ENCODE peak calls at places on chromosomes 5 and 9, in five cellular contexts. M is endothelial cell of umbilical vein, O is SK-N-SH, H is HepG2, P is H1. B is an unnamed sample.

GRCh38 chr9:107141967-107142366 is 141.1 kb upstream of the RAD23B start:
- DNase-seq in M (no peak), O (no peak), H (no peak), P (no peak), B (peak)

GRCh38 chr9:35616681-35617459 is 1.3 kb downstream of the CD72 start:
- DNase-seq in M (peak), O (peak), H (no peak), P (peak), B (no peak)

GRCh38 chr5:173689171-173689676 is 72.8 kb upstream of the BOD1 start:
- DNase-seq in M (peak), O (no peak), H (peak), P (no peak), B (no peak)

GRCh38 chr5:84494453-84494852 is 109.8 kb upstream of the EDIL3 start:
- DNase-seq in M (no peak), O (no peak), H (no peak), P (no peak), B (no peak)

GRCh38 chr5:145479271-145479670 is 355.9 kb downstream of the PRELID2 start:
- DNase-seq in M (peak), O (no peak), H (no peak), P (no peak), B (no peak)

GRCh38 chr5:147690595-147690994 is 91.9 kb downstream of the JAKMIP2 start:
- DNase-seq in M (no peak), O (no peak), H (peak), P (no peak), B (peak)

GRCh38 chr5:56516441-56516840 is 283.3 kb upstream of the ANKRD55 start:
- DNase-seq in M (no peak), O (no peak), H (no peak), P (no peak), B (no peak)

GRCh38 chr5:106959447-106959846 is 711.3 kb downstream of the EFNA5 start:
- DNase-seq in M (peak), O (no peak), H (no peak), P (no peak), B (peak)

GRCh38 chr9:14343948-14344547 is 30.1 kb upstream of the NFIB start:
- DNase-seq in M (peak), O (peak), H (no peak), P (no peak), B (no peak)

GRCh38 chr9:76912631-76913275 is 6.8 kb upstream of the PRUNE2 start:
- DNase-seq in M (no peak), O (no peak), H (no peak), P (no peak), B (peak)

GRCh38 chr5:116935561-116936162 is 361.0 kb upstream of the SEMA6A start:
- DNase-seq in M (no peak), O (no peak), H (no peak), P (no peak), B (no peak)

GRCh38 chr9:97749928-97750327 is 52.8 kb upstream of the XPA start:
- DNase-seq in M (no peak), O (no peak), H (no peak), P (no peak), B (no peak)

GRCh38 chr5:17854901-17855300 is 220.6 kb downstream of the TAF11L14 start:
- DNase-seq in M (no peak), O (no peak), H (no peak), P (no peak), B (no peak)
- H3K4me3 ChIP-seq in M (no peak), O (no peak), H (no peak), P (no peak), B (no peak)

DNA sequence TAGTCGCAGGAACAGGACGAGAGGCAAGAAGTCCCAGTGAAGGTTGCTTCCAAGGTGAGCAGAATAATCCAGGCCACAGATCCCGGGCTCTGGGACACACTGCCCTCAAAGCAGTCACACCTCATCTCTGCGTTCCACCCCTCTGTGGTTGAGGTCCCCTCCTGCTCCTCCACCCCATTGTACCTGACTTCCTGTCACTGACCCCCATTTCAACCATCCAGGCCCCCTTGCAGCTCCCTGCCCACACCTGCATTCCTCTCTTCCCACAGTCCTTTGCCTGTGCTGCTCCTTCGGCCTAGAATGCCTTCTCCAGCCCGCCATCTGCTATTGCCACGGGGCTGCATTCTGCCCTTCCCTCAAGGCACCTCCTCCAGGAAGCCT is 73.5 kb downstream of the PAX5 start:
- DNase-seq in M (no peak), O (no peak), H (no peak), P (peak), B (no peak)
- TF ChIP-seq POLR2AphosphoS5 in M (no peak), O (no peak), H (no peak), P (no peak), B (no peak)

DNA sequence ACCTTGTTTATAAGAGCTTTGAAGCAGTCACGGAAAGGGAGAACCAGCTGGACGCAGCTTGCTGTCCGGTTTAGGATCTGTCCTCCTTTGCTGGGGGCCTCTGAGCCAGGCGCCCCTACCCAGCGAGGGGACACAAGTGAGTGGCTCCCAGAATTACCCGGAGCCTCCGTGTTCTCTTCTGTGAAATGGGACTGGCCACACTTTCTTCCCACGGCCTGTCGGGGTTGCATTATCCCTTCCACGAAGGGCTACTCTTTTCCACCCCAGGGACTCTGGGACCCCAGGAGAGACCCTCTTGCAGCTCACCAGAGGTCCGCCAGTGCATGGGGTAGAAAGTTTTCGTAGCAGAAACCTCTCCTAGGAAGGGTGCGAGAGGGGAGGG is 486 bp upstream of the GBGT1 start:
- DNase-seq in M (no peak), O (no peak), H (no peak), P (no peak), B (no peak)
- H3K9ac ChIP-seq in M (peak), O (no peak), H (no peak), P (no peak), B (no peak)

GRCh38 chr9:128633601-128634000 is 23.0 kb downstream of the DYNC2I2 start:
- DNase-seq in M (no peak), O (peak), H (no peak), P (no peak), B (no peak)
- H3K4me3 ChIP-seq in M (no peak), O (no peak), H (no peak), P (no peak), B (no peak)

GRCh38 chr5:74627511-74628120 is 12.9 kb downstream of the ENC1 start:
- DNase-seq in M (no peak), O (no peak), H (no peak), P (no peak), B (no peak)
- TF ChIP-seq POLR2AphosphoS5 in M (no peak), O (no peak), H (peak), P (no peak), B (no peak)

GRCh38 chr9:131260751-131261452 is 15.4 kb downstream of the FAM78A start:
- DNase-seq in M (no peak), O (no peak), H (no peak), P (no peak), B (no peak)

GRCh38 chr9:131266301-131267229 is 9.7 kb downstream of the FAM78A start:
- DNase-seq in M (no peak), O (no peak), H (no peak), P (no peak), B (no peak)

GRCh38 chr9:131263701-131264100 is 12.6 kb downstream of the FAM78A start:
- DNase-seq in M (no peak), O (no peak), H (no peak), P (peak), B (no peak)

GRCh38 chr9:131262327-131263032 is 13.8 kb downstream of the FAM78A start:
- DNase-seq in M (no peak), O (no peak), H (no peak), P (no peak), B (no peak)

GRCh38 chr9:131264231-131264630 is 12.1 kb downstream of the FAM78A start:
- DNase-seq in M (no peak), O (peak), H (no peak), P (peak), B (no peak)
- H3K9ac ChIP-seq in M (no peak), O (no peak), H (no peak), P (no peak), B (no peak)

GRCh38 chr9:38000735-38001134 is 68.3 kb downstream of the SHB start:
- DNase-seq in M (no peak), O (no peak), H (no peak), P (no peak), B (no peak)
- H3K4me3 ChIP-seq in M (no peak), O (no peak), H (no peak), P (no peak), B (no peak)

DNA sequence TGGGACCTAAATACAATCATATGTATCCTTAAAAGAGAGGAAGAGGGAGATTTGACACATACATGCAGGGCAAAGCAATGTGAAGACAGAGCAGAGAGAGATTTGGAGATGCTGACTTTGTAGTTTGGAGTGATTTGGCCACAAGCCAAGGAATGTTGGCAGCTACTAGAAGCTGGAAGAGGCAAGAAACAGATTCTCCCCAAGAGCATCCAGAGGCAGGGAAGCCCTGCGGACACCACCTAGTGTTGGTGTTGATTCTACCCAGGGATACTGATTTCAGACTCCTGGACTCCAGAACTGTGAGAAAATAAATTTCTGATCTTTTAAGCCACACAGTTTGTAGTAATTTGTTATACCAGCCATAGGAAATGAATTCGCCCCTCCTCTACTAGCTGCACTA is 64.9 kb upstream of the OSMR start:
- DNase-seq in M (peak), O (no peak), H (no peak), P (no peak), B (no peak)
- TF ChIP-seq POLR2AphosphoS5 in M (no peak), O (no peak), H (no peak), P (no peak), B (no peak)